ENCODE peak calls at places on chromosomes 12 and 14, in four cellular contexts. One of them, this sample, is unnamed.

GRCh38 chr12:109291531-109292341 is 17.3 kb downstream of the FOXN4 start:
- DNase-seq in lower leg skin: peak
- DNase-seq in foreskin fibroblast: peak
- DNase-seq in upper lobe of right lung: no peak
- DNase-seq in this sample: peak

GRCh38 chr14:25953532-25954144 is 644.2 kb downstream of the NOVA1 start:
- DNase-seq in foreskin fibroblast: peak
- DNase-seq in lower leg skin: peak
- DNase-seq in upper lobe of right lung: no peak
- DNase-seq in this sample: no peak

GRCh38 chr14:39988939-39989338 is 556.7 kb upstream of the FBXO33 start:
- DNase-seq in upper lobe of right lung: no peak
- DNase-seq in lower leg skin: no peak
- DNase-seq in foreskin fibroblast: no peak
- DNase-seq in this sample: no peak

GRCh38 chr14:100570726-100571454 is 16.3 kb downstream of the BEGAIN start:
- DNase-seq in foreskin fibroblast: no peak
- DNase-seq in lower leg skin: no peak
- DNase-seq in upper lobe of right lung: no peak
- DNase-seq in this sample: no peak

GRCh38 chr12:24425601-24425970 is 476.1 kb upstream of the SOX5 start:
- DNase-seq in lower leg skin: no peak
- DNase-seq in foreskin fibroblast: peak
- DNase-seq in upper lobe of right lung: no peak
- DNase-seq in this sample: no peak

GRCh38 chr14:68610251-68610793 is 182.5 kb downstream of the ZFP36L1 start:
- DNase-seq in lower leg skin: no peak
- DNase-seq in foreskin fibroblast: no peak
- DNase-seq in upper lobe of right lung: peak
- DNase-seq in this sample: no peak

GRCh38 chr12:26233620-26234019 is 38.2 kb downstream of the SSPN start:
- DNase-seq in lower leg skin: no peak
- DNase-seq in upper lobe of right lung: no peak
- DNase-seq in foreskin fibroblast: peak
- DNase-seq in this sample: no peak

GRCh38 chr12:1391722-1392121 is 202.7 kb downstream of the FBXL14 start:
- DNase-seq in foreskin fibroblast: no peak
- DNase-seq in lower leg skin: no peak
- DNase-seq in upper lobe of right lung: no peak
- DNase-seq in this sample: no peak

GRCh38 chr12:132881853-132882252 is 5.6 kb downstream of the CHFR start:
- DNase-seq in foreskin fibroblast: peak
- DNase-seq in upper lobe of right lung: no peak
- DNase-seq in lower leg skin: no peak
- DNase-seq in this sample: no peak

GRCh38 chr14:96235426-96235825 is 20.6 kb upstream of the BDKRB1 start:
- DNase-seq in lower leg skin: no peak
- DNase-seq in foreskin fibroblast: no peak
- DNase-seq in upper lobe of right lung: no peak
- DNase-seq in this sample: no peak

GRCh38 chr14:72516936-72517408 is 376.9 kb downstream of the DPF3 start:
- DNase-seq in upper lobe of right lung: no peak
- DNase-seq in foreskin fibroblast: peak
- DNase-seq in lower leg skin: peak
- DNase-seq in this sample: peak

GRCh38 chr14:94374749-94375148 is 13.7 kb downstream of the SERPINA1 start:
- DNase-seq in lower leg skin: no peak
- DNase-seq in upper lobe of right lung: no peak
- DNase-seq in foreskin fibroblast: no peak
- DNase-seq in this sample: no peak

GRCh38 chr14:89429206-89430091 is 12.4 kb upstream of the FOXN3 start:
- DNase-seq in foreskin fibroblast: no peak
- DNase-seq in upper lobe of right lung: no peak
- DNase-seq in lower leg skin: no peak
- DNase-seq in this sample: no peak

GRCh38 chr14:89430271-89430620 is 13.2 kb upstream of the FOXN3 start:
- DNase-seq in upper lobe of right lung: no peak
- DNase-seq in lower leg skin: no peak
- DNase-seq in foreskin fibroblast: no peak
- DNase-seq in this sample: no peak

GRCh38 chr14:89428163-89428523 is 11.1 kb upstream of the FOXN3 start:
- DNase-seq in lower leg skin: no peak
- DNase-seq in upper lobe of right lung: no peak
- DNase-seq in foreskin fibroblast: no peak
- DNase-seq in this sample: no peak

GRCh38 chr14:89427426-89428162 is 10.6 kb upstream of the FOXN3 start:
- DNase-seq in lower leg skin: no peak
- DNase-seq in foreskin fibroblast: no peak
- DNase-seq in upper lobe of right lung: peak
- DNase-seq in this sample: peak

DNA sequence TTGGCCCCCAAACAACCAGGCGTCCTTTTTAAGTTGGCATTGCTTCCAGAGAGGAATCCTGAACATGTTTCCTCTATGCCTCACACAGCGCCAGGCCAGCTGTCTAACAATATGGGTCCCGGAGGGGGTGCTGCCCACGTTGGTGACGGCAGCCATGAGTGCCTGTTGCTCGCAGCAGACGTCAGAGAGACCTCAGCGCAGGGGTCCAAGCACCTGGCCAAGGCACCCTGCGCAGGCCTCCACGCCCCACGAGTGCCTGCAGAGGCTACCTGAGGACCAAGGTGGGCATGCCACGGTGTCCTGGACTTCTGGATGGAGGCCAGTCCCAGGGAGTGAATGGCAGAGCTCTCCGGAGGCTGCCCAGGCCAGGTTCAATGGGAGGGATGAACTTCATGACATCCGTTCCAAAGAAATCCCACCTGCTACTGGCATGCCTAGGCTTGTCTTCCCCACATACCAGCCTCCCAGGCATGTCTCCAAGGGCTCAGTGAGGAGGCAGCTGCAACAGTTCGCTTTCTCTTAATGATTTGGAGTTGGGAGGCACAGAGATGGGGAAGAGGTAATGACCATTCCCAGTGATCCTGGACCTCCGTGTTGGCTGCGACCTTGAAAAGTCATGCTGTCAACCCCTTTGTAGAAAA is 11.6 kb upstream of the FOXN3 start:
- DNase-seq in upper lobe of right lung: peak
- DNase-seq in foreskin fibroblast: no peak
- DNase-seq in lower leg skin: peak
- DNase-seq in this sample: peak
- H3K4me3 ChIP-seq in upper lobe of right lung: no peak
- H3K4me3 ChIP-seq in foreskin fibroblast: no peak
- H3K4me3 ChIP-seq in lower leg skin: no peak
- H3K4me3 ChIP-seq in this sample: no peak

GRCh38 chr14:32329690-32330290 is 692 bp downstream of the AKAP6 start:
- DNase-seq in foreskin fibroblast: no peak
- DNase-seq in lower leg skin: no peak
- DNase-seq in upper lobe of right lung: no peak
- DNase-seq in this sample: no peak

GRCh38 chr14:32330356-32331226 is 1.5 kb downstream of the AKAP6 start:
- DNase-seq in upper lobe of right lung: no peak
- DNase-seq in lower leg skin: no peak
- DNase-seq in foreskin fibroblast: no peak
- DNase-seq in this sample: no peak

GRCh38 chr14:32329146-32329545 is at the start of gene AKAP6:
- DNase-seq in lower leg skin: no peak
- DNase-seq in foreskin fibroblast: no peak
- DNase-seq in upper lobe of right lung: no peak
- DNase-seq in this sample: no peak

GRCh38 chr14:32332415-32333116 is 3.5 kb downstream of the AKAP6 start:
- DNase-seq in lower leg skin: no peak
- DNase-seq in upper lobe of right lung: no peak
- DNase-seq in foreskin fibroblast: no peak
- DNase-seq in this sample: no peak

GRCh38 chr14:32331227-32331597 is 2.1 kb downstream of the AKAP6 start:
- DNase-seq in foreskin fibroblast: no peak
- DNase-seq in upper lobe of right lung: no peak
- DNase-seq in lower leg skin: no peak
- DNase-seq in this sample: no peak
- H3K4me3 ChIP-seq in foreskin fibroblast: no peak
- H3K4me3 ChIP-seq in upper lobe of right lung: no peak
- H3K4me3 ChIP-seq in lower leg skin: no peak
- H3K4me3 ChIP-seq in this sample: no peak

GRCh38 chr14:22386924-22387775 is 201.9 kb downstream of the DAD1 start:
- DNase-seq in upper lobe of right lung: no peak
- DNase-seq in lower leg skin: peak
- DNase-seq in foreskin fibroblast: peak
- DNase-seq in this sample: peak

GRCh38 chr14:22384974-22385526 is 204.0 kb downstream of the DAD1 start:
- DNase-seq in upper lobe of right lung: no peak
- DNase-seq in foreskin fibroblast: no peak
- DNase-seq in lower leg skin: no peak
- DNase-seq in this sample: no peak

GRCh38 chr14:22390195-22390594 is 198.8 kb downstream of the DAD1 start:
- DNase-seq in upper lobe of right lung: no peak
- DNase-seq in lower leg skin: no peak
- DNase-seq in foreskin fibroblast: no peak
- DNase-seq in this sample: no peak

GRCh38 chr14:22388669-22389625 is 200.1 kb downstream of the DAD1 start:
- DNase-seq in lower leg skin: no peak
- DNase-seq in upper lobe of right lung: no peak
- DNase-seq in foreskin fibroblast: peak
- DNase-seq in this sample: no peak

GRCh38 chr14:22387776-22388241 is 201.2 kb downstream of the DAD1 start:
- DNase-seq in upper lobe of right lung: no peak
- DNase-seq in lower leg skin: no peak
- DNase-seq in foreskin fibroblast: no peak
- DNase-seq in this sample: no peak
- H3K4me3 ChIP-seq in upper lobe of right lung: no peak
- H3K4me3 ChIP-seq in lower leg skin: no peak
- H3K4me3 ChIP-seq in foreskin fibroblast: no peak
- H3K4me3 ChIP-seq in this sample: no peak

DNA sequence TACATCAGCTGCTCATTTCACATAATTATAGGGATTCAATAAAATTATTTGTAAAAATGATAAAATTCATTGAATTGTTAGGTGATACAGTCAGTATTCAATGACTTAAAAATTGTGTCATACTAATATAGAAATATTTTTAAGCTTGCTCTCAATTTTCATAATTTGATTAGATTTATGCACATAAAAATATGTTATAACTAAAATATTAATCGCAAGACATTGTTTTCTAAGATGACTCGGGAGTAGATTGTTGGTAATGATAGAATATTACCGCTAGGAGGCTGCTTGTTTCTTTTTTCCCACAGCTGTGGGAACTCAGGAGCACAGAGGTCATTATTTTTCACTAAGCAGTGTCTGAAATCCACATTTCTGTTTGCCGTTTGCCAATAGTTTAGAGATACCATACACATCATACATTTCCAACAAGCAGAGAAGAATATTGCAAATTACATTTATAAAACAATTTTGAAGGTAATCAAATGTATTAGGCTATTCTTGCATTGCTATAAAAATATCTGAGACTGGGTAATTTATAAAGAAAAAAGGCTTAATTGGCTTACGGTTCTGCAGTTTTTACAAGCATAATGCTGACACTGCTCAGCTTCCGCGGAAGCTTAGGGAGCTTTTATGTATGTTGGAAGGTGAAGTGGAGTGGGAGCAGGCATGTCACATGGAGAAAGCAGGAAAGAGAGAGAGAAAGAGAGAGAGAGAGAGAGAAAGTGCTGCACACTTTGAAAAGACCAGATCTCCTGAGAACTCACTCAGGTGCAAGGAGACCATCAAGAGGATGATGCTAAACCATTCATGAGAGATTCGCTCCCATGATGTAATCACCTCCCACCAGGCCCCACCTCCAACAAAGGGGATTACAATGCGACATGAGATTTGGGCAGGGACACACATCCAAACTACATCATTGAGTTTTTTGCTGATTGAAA is 9.2 kb downstream of the CD69 start:
- DNase-seq in upper lobe of right lung: no peak
- DNase-seq in lower leg skin: no peak
- DNase-seq in foreskin fibroblast: peak
- DNase-seq in this sample: no peak
- H3K4me3 ChIP-seq in upper lobe of right lung: no peak
- H3K4me3 ChIP-seq in lower leg skin: no peak
- H3K4me3 ChIP-seq in foreskin fibroblast: no peak
- H3K4me3 ChIP-seq in this sample: no peak